ENCODE peak calls at places on chromosomes 4 and X, in four cellular contexts. One of them, this sample, is unnamed.

GRCh38 chr4:67886281-67886680 is 2.5 kb upstream of the TMPRSS11D start:
- DNase-seq in Peyer's patch: no peak
- DNase-seq in dorsolateral prefrontal cortex: no peak
- DNase-seq in cardiac fibroblast: peak; percentile 82
- DNase-seq in this sample: peak; percentile 80

GRCh38 chr4:75834772-75835154 is 67.5 kb downstream of the PPEF2 start:
- DNase-seq in dorsolateral prefrontal cortex: no peak
- DNase-seq in cardiac fibroblast: peak; percentile 68
- DNase-seq in Peyer's patch: no peak
- DNase-seq in this sample: peak; percentile 42

GRCh38 chr4:112145820-112146813 is 863 bp downstream of the FAM241A start:
- DNase-seq in dorsolateral prefrontal cortex: no peak
- DNase-seq in cardiac fibroblast: peak; percentile 63
- DNase-seq in Peyer's patch: peak; percentile 68
- DNase-seq in this sample: peak; percentile 41

GRCh38 chr4:4912155-4912554 is 52.7 kb downstream of the MSX1 start:
- DNase-seq in dorsolateral prefrontal cortex: no peak
- DNase-seq in Peyer's patch: no peak
- DNase-seq in cardiac fibroblast: no peak
- DNase-seq in this sample: peak; percentile 14

GRCh38 chrX:133645977-133646750 is 230.9 kb upstream of the GPC4 start:
- DNase-seq in dorsolateral prefrontal cortex: no peak
- DNase-seq in cardiac fibroblast: peak; percentile 57
- DNase-seq in Peyer's patch: no peak
- DNase-seq in this sample: peak; percentile 93

GRCh38 chr4:140351778-140352177 is 21.7 kb upstream of the SCOC start:
- DNase-seq in cardiac fibroblast: no peak
- DNase-seq in Peyer's patch: no peak
- DNase-seq in dorsolateral prefrontal cortex: no peak
- DNase-seq in this sample: no peak

GRCh38 chr4:19739101-19739651 is 512.5 kb upstream of the SLIT2 start:
- DNase-seq in Peyer's patch: no peak
- DNase-seq in dorsolateral prefrontal cortex: no peak
- DNase-seq in cardiac fibroblast: peak; percentile 93
- DNase-seq in this sample: peak; percentile 89

GRCh38 chr4:7392438-7393374 is 42.0 kb downstream of the PSAPL1 start:
- DNase-seq in cardiac fibroblast: peak; percentile 8
- DNase-seq in dorsolateral prefrontal cortex: peak; percentile 43
- DNase-seq in Peyer's patch: peak; percentile 43
- DNase-seq in this sample: peak; percentile 31

GRCh38 chr4:56981795-56982201 is 3.1 kb downstream of the POLR2B start:
- DNase-seq in cardiac fibroblast: peak; percentile 78
- DNase-seq in dorsolateral prefrontal cortex: no peak
- DNase-seq in Peyer's patch: no peak
- DNase-seq in this sample: no peak

GRCh38 chr4:109553130-109553529 is 6.9 kb upstream of the MCUB start:
- DNase-seq in cardiac fibroblast: no peak
- DNase-seq in dorsolateral prefrontal cortex: no peak
- DNase-seq in Peyer's patch: no peak
- DNase-seq in this sample: no peak

GRCh38 chr4:105092768-105093167 is 53.9 kb upstream of the TET2 start:
- DNase-seq in dorsolateral prefrontal cortex: no peak
- DNase-seq in Peyer's patch: no peak
- DNase-seq in cardiac fibroblast: peak; percentile 83
- DNase-seq in this sample: peak; percentile 68

GRCh38 chrX:153769158-153769864 is 5.3 kb downstream of the PLXNB3 start:
- DNase-seq in dorsolateral prefrontal cortex: peak; percentile 45
- DNase-seq in Peyer's patch: no peak
- DNase-seq in cardiac fibroblast: no peak
- DNase-seq in this sample: no peak

GRCh38 chr4:125084608-125085007 is 230.1 kb upstream of the FAT4 start:
- DNase-seq in cardiac fibroblast: no peak
- DNase-seq in Peyer's patch: no peak
- DNase-seq in dorsolateral prefrontal cortex: no peak
- DNase-seq in this sample: no peak

GRCh38 chrX:103017542-103017941 is 46.4 kb downstream of the BEX1 start:
- DNase-seq in Peyer's patch: no peak
- DNase-seq in cardiac fibroblast: peak; percentile 1
- DNase-seq in dorsolateral prefrontal cortex: no peak
- DNase-seq in this sample: no peak

DNA sequence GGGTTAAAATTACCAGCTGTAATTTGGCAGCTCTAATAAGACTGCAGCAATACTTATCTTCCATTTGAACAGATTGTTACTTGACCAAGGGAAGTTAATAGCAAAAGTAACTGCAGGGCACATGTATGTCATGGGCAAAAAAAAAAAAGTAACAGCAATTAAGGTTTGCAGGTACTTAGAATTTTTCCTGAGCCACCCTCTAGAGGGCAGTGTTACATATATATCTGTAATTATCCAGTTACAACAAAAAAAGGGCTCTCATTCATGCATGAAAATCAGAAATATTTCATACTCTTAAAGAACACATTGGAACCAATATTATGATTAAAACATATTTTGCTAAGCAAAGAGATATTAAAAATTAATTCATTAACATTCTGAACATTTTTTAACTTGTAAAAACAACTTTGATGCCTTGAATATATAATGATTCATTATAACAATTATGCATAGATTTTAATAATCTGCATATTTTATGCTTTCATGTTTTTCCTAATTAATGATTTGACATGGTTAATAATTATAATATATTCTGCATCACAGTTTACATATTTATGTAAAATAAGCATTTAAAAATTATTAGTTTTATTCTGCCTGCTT is 25.1 kb downstream of the XIAP start:
- DNase-seq in dorsolateral prefrontal cortex: no peak
- DNase-seq in cardiac fibroblast: peak; percentile 65
- DNase-seq in Peyer's patch: no peak
- DNase-seq in this sample: peak; percentile 63
- TF ChIP-seq CTCF in dorsolateral prefrontal cortex: peak; percentile 64
- TF ChIP-seq CTCF in cardiac fibroblast: peak; percentile 25
- TF ChIP-seq CTCF in Peyer's patch: peak; percentile 43
- TF ChIP-seq CTCF in this sample: peak; percentile 52

DNA sequence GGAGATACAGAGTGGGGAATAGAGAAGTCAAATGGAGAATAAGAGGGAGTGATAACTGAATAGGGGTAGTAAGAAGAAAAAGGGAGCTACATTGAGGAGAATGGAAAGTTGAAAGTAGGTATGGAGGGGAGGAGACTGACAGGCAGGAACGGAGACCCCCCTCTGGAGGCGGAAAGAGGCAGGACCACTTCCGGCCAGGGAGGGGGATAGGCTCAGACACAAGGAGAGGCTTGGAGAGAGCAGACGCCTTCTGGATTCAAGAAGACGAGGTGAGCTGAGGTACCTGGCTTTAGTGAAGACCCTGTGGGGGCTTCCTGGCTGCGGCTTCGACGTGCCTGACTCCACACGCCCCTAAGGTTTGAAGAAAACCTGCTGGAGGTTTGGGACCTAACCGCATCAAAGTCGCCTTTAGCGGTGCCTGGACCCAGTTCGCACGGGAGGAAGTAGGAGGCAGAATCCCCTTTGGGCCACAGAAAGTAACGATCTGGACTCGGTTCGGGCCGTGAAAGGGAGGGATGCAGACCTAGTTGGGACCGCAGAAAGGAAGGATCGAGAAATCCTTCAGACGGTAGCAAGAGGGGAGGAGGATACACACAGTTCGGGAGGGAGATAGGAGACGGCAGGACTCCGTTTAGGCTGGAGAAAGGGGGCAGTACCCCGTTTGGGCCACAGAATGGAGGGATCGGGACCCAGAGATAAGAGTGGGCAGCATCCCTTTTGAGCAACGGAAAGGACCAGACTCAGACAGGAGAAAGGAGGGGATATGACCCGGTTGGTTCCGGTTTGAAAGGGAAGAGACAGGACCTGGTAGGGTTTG is at the start of gene TRO:
- DNase-seq in dorsolateral prefrontal cortex: peak; percentile 32
- DNase-seq in Peyer's patch: no peak
- DNase-seq in cardiac fibroblast: no peak
- DNase-seq in this sample: no peak
- H3K4me3 ChIP-seq in dorsolateral prefrontal cortex: peak within 1 kb of the TSS; percentile 72
- H3K4me3 ChIP-seq in Peyer's patch: peak within 1 kb of the TSS; percentile 37
- H3K4me3 ChIP-seq in cardiac fibroblast: peak within 1 kb of the TSS; percentile 57
- H3K4me3 ChIP-seq in this sample: peak within 1 kb of the TSS; percentile 64

GRCh38 chr4:65467280-65467679 is 203.0 kb downstream of the EPHA5 start:
- DNase-seq in cardiac fibroblast: no peak
- DNase-seq in dorsolateral prefrontal cortex: no peak
- DNase-seq in Peyer's patch: no peak
- DNase-seq in this sample: no peak

DNA sequence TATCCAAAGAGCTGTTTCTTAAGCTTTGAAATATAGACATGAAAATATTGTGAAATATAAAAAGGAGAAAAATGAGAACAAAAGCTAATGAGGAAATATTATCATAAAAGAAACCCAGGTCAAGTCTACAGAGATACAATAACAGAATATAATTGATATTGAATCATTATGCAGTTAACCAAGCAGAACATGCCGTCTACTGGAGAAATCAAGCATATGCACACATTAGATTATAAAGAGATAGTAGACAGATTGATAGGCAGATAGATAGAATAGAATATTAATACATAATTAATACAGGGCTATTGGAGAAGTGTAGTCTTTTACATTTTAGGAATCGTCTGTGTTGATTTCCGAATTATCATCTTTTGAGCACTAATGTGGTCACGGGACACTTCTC is 208.5 kb downstream of the EPHA5 start:
- DNase-seq in Peyer's patch: no peak
- DNase-seq in cardiac fibroblast: no peak
- DNase-seq in dorsolateral prefrontal cortex: no peak
- DNase-seq in this sample: no peak
- TF ChIP-seq CTCF in Peyer's patch: no peak
- TF ChIP-seq CTCF in cardiac fibroblast: no peak
- TF ChIP-seq CTCF in dorsolateral prefrontal cortex: no peak
- TF ChIP-seq CTCF in this sample: no peak

DNA sequence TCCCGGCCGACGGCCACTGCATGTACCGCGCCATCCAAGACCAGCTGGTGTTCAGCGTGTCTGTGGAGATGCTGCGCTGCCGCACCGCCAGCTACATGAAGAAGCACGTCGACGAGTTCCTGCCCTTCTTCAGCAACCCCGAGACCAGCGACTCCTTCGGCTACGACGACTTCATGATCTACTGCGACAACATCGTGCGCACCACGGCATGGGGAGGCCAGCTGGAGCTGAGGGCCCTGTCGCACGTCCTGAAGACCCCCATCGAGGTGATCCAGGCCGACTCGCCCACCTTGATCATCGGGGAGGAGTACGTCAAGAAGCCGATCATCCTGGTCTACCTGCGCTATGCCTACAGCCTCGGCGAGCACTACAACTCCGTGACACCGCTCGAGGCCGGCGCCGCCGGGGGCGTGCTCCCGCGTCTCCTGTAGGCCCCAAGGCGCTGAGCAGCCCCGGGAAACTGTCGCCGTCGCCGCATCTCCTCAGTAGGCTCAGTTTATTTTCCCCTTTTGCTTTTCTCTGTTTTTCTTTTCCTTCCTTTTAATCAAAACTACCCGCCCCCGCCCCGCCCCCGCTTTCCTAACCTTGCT is 799 bp downstream of the OTUD6A start:
- DNase-seq in dorsolateral prefrontal cortex: no peak
- DNase-seq in Peyer's patch: no peak
- DNase-seq in cardiac fibroblast: no peak
- DNase-seq in this sample: no peak
- H3K4me3 ChIP-seq in dorsolateral prefrontal cortex: no peak overlapping the region
- H3K4me3 ChIP-seq in Peyer's patch: no peak overlapping the region
- H3K4me3 ChIP-seq in cardiac fibroblast: no peak overlapping the region
- H3K4me3 ChIP-seq in this sample: no peak overlapping the region

DNA sequence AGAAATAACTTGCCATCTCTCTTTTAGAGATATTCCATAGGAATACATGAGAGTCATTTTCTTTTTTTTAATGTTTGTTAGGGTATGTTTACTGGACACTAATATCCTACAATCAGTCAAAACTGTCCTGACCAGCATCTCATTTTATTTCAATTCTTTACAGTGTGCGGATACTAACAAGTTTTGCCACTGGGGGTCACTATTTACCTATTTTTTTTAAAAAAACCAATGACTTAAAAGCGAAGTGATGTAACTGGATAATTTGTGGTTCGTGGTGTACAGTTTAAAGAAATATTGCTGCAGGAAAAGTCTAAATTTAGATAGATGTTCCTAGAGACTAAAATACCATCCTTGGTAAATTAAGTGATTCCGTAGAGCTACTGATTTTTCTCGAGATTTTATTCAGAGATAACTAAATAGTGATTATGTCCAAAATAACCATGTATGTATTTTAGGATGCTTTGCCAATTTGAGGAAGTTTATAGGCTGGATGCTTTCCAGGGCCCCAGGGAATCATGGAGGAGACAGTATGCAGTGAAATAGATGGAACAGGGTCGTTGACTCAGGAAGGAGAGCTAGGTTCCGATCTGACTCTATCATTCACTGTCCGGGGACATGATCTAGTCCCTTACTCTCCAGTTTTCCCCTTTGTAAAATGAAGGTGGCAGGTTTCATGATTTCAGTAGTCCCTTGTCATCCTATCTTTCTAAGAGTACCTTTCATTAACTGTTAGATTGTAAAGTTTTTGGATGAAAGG is 34.0 kb upstream of the GNPDA2 start:
- DNase-seq in cardiac fibroblast: peak; percentile 60
- DNase-seq in dorsolateral prefrontal cortex: no peak
- DNase-seq in Peyer's patch: no peak
- DNase-seq in this sample: peak; percentile 60
- TF ChIP-seq CTCF in cardiac fibroblast: peak; percentile 39
- TF ChIP-seq CTCF in dorsolateral prefrontal cortex: peak; percentile 78
- TF ChIP-seq CTCF in Peyer's patch: peak; percentile 44
- TF ChIP-seq CTCF in this sample: peak; percentile 43

DNA sequence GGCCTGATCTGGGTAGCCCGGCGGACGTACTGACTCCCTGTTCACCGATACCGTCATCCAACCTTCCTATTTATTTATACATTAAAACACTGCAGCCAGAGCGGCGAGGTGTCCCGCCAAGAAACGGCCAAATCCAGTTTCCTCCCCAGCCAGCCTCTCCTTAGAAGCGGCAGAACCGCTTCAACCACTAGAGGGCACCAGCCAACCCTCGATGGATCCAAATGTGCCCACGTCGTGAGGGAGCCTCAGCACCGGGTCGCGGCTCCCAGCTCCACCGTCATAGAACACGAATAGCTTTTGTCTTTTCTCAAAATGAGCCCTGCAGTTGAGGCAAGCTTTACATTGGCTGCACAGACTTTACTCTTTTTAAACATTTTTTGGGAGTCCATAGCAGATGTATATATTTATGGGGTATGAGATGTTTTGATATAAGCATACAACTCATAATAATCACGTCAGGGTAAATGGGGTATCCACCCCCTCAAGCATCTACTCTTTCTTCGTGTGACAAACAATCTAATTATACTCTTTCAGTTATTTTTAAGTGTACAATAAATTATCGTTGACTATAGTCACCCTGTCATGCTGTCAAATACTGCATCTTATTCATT is 13.0 kb upstream of the HELT start:
- DNase-seq in cardiac fibroblast: peak; percentile 80
- DNase-seq in Peyer's patch: peak; percentile 90
- DNase-seq in dorsolateral prefrontal cortex: peak; percentile 63
- DNase-seq in this sample: peak; percentile 77
- H3K4me3 ChIP-seq in cardiac fibroblast: peak overlapping the region; percentile 22
- H3K4me3 ChIP-seq in Peyer's patch: peak overlapping the region; percentile 29
- H3K4me3 ChIP-seq in dorsolateral prefrontal cortex: peak overlapping the region; percentile 57
- H3K4me3 ChIP-seq in this sample: peak overlapping the region; percentile 15

GRCh38 chr4:26787461-26788340 is 72.9 kb upstream of the STIM2 start:
- DNase-seq in dorsolateral prefrontal cortex: no peak
- DNase-seq in cardiac fibroblast: peak; percentile 84
- DNase-seq in Peyer's patch: peak; percentile 57
- DNase-seq in this sample: peak; percentile 84
- TF ChIP-seq CTCF in dorsolateral prefrontal cortex: peak; percentile 24
- TF ChIP-seq CTCF in cardiac fibroblast: peak; percentile 66
- TF ChIP-seq CTCF in Peyer's patch: peak; percentile 47
- TF ChIP-seq CTCF in this sample: peak; percentile 46

This sample was measured in fibroblast of mammary gland.